ENCODE peak calls at places on chromosomes 16 and 17, in five cellular contexts. O, Z, D, M and Q are unnamed samples.
A peak's percentile ranks its signal among the peaks of the same experiment; 100 is the strongest.

GRCh38 chr16:12557808-12558207 is 245.9 kb downstream of the CPPED1 start:
- DNase-seq in M (no peak), Z (no peak), D (no peak), O (no peak), Q (no peak)

GRCh38 chr17:76700627-76701470 is 9.9 kb downstream of the MXRA7 start:
- DNase-seq in Z (peak; percentile 80), D (no peak), M (peak; percentile 17), O (peak; percentile 75), Q (no peak)

GRCh38 chr16:73232555-73233422 is 184.9 kb upstream of the ZFHX3 start:
- DNase-seq in M (no peak), O (peak; percentile 42), Z (peak; percentile 98), D (no peak), Q (peak; percentile 90)

GRCh38 chr17:15513058-15513858 is 45.8 kb upstream of the CDRT4 start:
- DNase-seq in M (no peak), D (no peak), O (no peak), Z (peak; percentile 34), Q (no peak)

GRCh38 chr17:65984299-65984698 is 207.6 kb downstream of the CEP112 start:
- DNase-seq in M (no peak), Z (peak; percentile 9), D (no peak), O (no peak), Q (no peak)

GRCh38 chr16:82832861-82833260 is 206.1 kb downstream of the CDH13 start:
- DNase-seq in O (no peak), M (no peak), Z (peak; percentile 22), D (no peak), Q (no peak)

GRCh38 chr16:3058173-3059030 is 7.0 kb upstream of the IL32 start:
- DNase-seq in Z (peak; percentile 31), M (peak; percentile 38), O (peak; percentile 42), D (peak; percentile 52), Q (no peak)

GRCh38 chr16:28863929-28864886 is 565 bp downstream of the SH2B1 start:
- DNase-seq in O (peak; percentile 33), D (peak; percentile 12), M (peak; percentile 31), Z (peak; percentile 61), Q (no peak)

GRCh38 chr17:73267648-73268537 is 6.2 kb upstream of the CPSF4L start:
- DNase-seq in D (no peak), Z (no peak), M (no peak), O (no peak), Q (no peak)

GRCh38 chr16:9566099-9566498 is 474.7 kb downstream of the HAPSTR1 start:
- DNase-seq in M (no peak), O (no peak), Z (no peak), D (no peak), Q (no peak)

GRCh38 chr17:76408037-76408849 is 23.8 kb downstream of the SPHK1 start:
- DNase-seq in O (no peak), D (peak; percentile 67), Z (peak; percentile 55), M (peak; percentile 55), Q (no peak)

GRCh38 chr16:75340715-75341500 is 89.5 kb upstream of the BCAR1 start:
- DNase-seq in Z (peak; percentile 44), O (no peak), D (no peak), M (no peak), Q (no peak)

GRCh38 chr16:79089735-79090284 is 510.7 kb downstream of the MAF start:
- DNase-seq in O (no peak), D (peak; percentile 24), M (peak; percentile 24), Z (no peak), Q (no peak)

GRCh38 chr16:88685156-88686061 is 898 bp downstream of the SNAI3 start:
- DNase-seq in D (peak; percentile 63), M (no peak), Z (peak; percentile 58), O (no peak), Q (no peak)

GRCh38 chr16:61820398-61820797 is 215.8 kb downstream of the CDH8 start:
- DNase-seq in Z (no peak), D (no peak), O (no peak), M (no peak), Q (no peak)

GRCh38 chr17:58329035-58329807 is 626 bp upstream of the TSPOAP1 start:
- DNase-seq in M (peak; percentile 48), O (no peak), Z (no peak), D (peak; percentile 69), Q (no peak)

GRCh38 chr16:86196687-86197391 is 297.9 kb downstream of the IRF8 start:
- DNase-seq in Z (no peak), D (no peak), M (no peak), O (no peak), Q (no peak)

DNA sequence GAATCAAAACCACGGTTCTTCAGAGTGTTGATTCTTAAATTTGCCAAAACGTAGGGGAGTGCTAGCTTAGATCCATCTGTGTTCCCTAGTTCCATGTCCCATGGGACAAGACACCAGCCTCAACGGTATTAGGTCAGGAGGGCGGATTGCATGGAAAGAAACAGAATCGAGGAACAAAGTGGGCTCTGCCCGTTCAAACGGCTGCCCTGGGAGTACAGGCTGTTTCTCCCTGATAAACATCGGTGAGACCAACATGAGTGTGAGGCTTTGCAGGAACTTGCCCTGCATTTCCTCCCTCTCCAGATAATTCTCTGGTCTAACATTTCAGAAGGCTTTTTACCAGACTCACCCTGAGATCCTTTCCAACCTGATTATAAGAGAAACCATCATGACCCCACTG is 82.2 kb downstream of the MRM3 start:
- DNase-seq in O (no peak), M (no peak), D (no peak), Z (no peak), Q (no peak)
- H3K27ac ChIP-seq in O (peak overlapping the region; percentile 10), M (no peak overlapping the region), D (no peak overlapping the region), Z (peak overlapping the region; percentile 64), Q (peak overlapping the region; percentile 36)

GRCh38 chr17:2722611-2723010 is 11.0 kb upstream of the CLUH start:
- DNase-seq in M (no peak), D (no peak), O (no peak), Z (no peak), Q (no peak)

GRCh38 chr17:2723997-2724782 is 12.6 kb upstream of the CLUH start:
- DNase-seq in M (no peak), D (no peak), O (peak; percentile 41), Z (no peak), Q (no peak)

GRCh38 chr17:2721603-2722002 is 10.0 kb upstream of the CLUH start:
- DNase-seq in D (no peak), Z (no peak), M (no peak), O (no peak), Q (no peak)

GRCh38 chr17:2724783-2725164 is 13.2 kb upstream of the CLUH start:
- DNase-seq in M (no peak), D (peak; percentile 39), Z (peak; percentile 48), O (peak; percentile 42), Q (no peak)

GRCh38 chr17:2723505-2723996 is 12.0 kb upstream of the CLUH start:
- DNase-seq in Z (no peak), D (no peak), M (no peak), O (no peak), Q (no peak)
- H3K27ac ChIP-seq in Z (no peak overlapping the region), D (no peak overlapping the region), M (no peak overlapping the region), O (no peak overlapping the region), Q (peak overlapping the region; percentile 46)

GRCh38 chr17:61862105-61862574 is 1.2 kb downstream of the BRIP1 start:
- DNase-seq in O (no peak), Z (peak; percentile 16), D (no peak), M (no peak), Q (no peak)

GRCh38 chr17:61862975-61863800 is at the start of gene BRIP1:
- DNase-seq in D (peak; percentile 84), O (peak; percentile 90), M (peak; percentile 87), Z (peak; percentile 96), Q (peak; percentile 90)

GRCh38 chr17:61867033-61867432 is 3.7 kb upstream of the BRIP1 start:
- DNase-seq in O (no peak), Z (no peak), D (no peak), M (no peak), Q (no peak)

GRCh38 chr17:61868074-61868473 is 4.7 kb upstream of the BRIP1 start:
- DNase-seq in Z (no peak), M (no peak), O (no peak), D (no peak), Q (no peak)

DNA sequence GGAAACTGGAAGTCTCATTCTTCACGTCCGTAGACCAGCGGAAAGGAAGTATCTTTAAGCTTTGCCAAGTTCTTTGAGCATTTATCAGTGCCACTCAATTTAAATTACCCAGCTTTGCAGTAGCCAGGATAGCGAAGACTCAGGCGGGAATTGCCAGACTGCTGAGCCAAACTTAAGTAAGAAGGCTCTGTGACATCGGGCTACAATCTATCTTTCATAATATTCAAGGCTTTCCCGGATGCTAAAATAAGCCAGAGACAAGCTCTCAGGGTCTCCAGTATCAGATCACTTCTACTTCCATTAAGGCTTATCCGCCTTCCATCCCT is 436 bp upstream of the BRIP1 start:
- DNase-seq in O (no peak), D (no peak), M (no peak), Z (no peak), Q (no peak)
- H3K27ac ChIP-seq in O (peak overlapping the region; percentile 70), D (peak overlapping the region; percentile 39), M (peak overlapping the region; percentile 78), Z (peak overlapping the region; percentile 86), Q (peak overlapping the region; percentile 75)

DNA sequence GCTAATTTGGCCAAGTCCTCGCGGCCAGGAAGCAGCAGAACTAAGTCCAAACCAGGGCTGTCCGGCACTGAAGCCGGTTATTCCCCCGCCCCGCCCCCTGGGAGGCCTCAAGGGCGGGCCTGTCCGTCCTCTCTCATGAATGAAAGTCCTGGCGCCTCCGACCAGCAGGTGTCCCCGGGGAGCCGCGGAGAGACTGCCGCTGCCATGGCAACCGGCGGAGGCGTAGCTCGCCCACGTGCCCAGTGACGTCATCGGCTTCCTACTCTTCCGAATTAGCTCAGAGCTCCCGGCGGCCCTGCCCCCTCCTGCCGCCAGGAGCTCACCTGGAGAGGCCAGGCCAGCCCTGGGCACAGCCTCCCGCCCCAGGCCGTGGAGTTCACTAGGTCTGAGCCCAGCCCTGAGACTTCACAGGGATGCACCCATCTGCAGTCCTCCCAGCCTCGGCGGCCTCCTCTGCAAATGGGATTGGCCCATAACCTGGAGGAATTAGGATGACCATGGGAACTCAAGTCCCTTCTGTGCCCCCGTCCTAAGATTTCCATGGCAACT is 1.3 kb downstream of the SPATA2L start:
- DNase-seq in M (peak; percentile 97), Z (peak; percentile 98), D (peak; percentile 93), O (peak; percentile 97), Q (peak; percentile 99)
- H3K27ac ChIP-seq in M (peak overlapping the region; percentile 96), Z (peak overlapping the region; percentile 53), D (peak overlapping the region; percentile 77), O (peak overlapping the region; percentile 32), Q (peak overlapping the region; percentile 79)